ENCODE peak calls at places on chromosome 7, in ten cellular contexts. A is IMR-90, L is ovary, W is GM12878, G is prostate gland, X is Peyer's patch, O is tibial nerve, R is HCT116, H is K562, U is gastrocnemius medialis. K is an unnamed sample.
A peak's percentile ranks its signal among the peaks of the same experiment; 100 is the strongest.

GRCh38 chr7:76262683-76263402 is 39.6 kb upstream of the HSPB1 start:
- DNase-seq in W (no peak), R (peak; percentile 69), L (no peak), A (peak; percentile 60), X (peak; percentile 67), G (peak; percentile 51), O (no peak), H (peak; percentile 73), U (no peak), K (peak; percentile 77)

GRCh38 chr7:45001138-45001694 is 1.2 kb downstream of the CCM2 start:
- DNase-seq in O (no peak), U (no peak), R (no peak), L (no peak), X (peak; percentile 75), A (no peak), G (no peak), W (no peak), H (peak; percentile 69), K (no peak)

GRCh38 chr7:116561697-116562483 is 37.1 kb downstream of the CAV1 start:
- DNase-seq in O (no peak), X (no peak), W (no peak), H (no peak), L (no peak), G (no peak), A (peak; percentile 58), U (peak; percentile 17), R (no peak), K (no peak)

GRCh38 chr7:149669121-149669818 is 104.1 kb downstream of the ZNF467 start:
- DNase-seq in A (peak; percentile 19), G (no peak), L (no peak), H (no peak), R (peak; percentile 51), W (no peak), X (no peak), O (no peak), U (no peak), K (no peak)

GRCh38 chr7:41711283-41712064 is 8.6 kb upstream of the INHBA start:
- DNase-seq in L (no peak), R (no peak), H (peak; percentile 17), A (peak; percentile 37), G (no peak), U (no peak), X (peak; percentile 55), O (no peak), W (no peak), K (no peak)

GRCh38 chr7:93980744-93981479 is 23.2 kb downstream of the BET1 start:
- DNase-seq in W (no peak), L (no peak), H (no peak), R (no peak), G (no peak), X (no peak), O (no peak), U (no peak), A (peak; percentile 40), K (no peak)

GRCh38 chr7:16786257-16786656 is 18.5 kb downstream of the AGR2 start:
- DNase-seq in X (no peak), W (no peak), L (no peak), U (no peak), A (no peak), G (no peak), O (no peak), H (no peak), R (no peak), K (no peak)

GRCh38 chr7:137989127-137989526 is 12.8 kb downstream of the CREB3L2 start:
- DNase-seq in X (no peak), L (no peak), G (no peak), W (no peak), U (no peak), O (peak; percentile 60), R (no peak), H (no peak), A (no peak), K (peak; percentile 43)

GRCh38 chr7:117325836-117326235 is 3.0 kb upstream of the WNT2 start:
- DNase-seq in U (no peak), O (no peak), A (peak; percentile 28), W (no peak), R (no peak), L (no peak), G (no peak), X (no peak), H (no peak), K (no peak)

GRCh38 chr7:132240262-132240661 is 336.0 kb downstream of the PLXNA4 start:
- DNase-seq in U (no peak), R (no peak), W (no peak), X (no peak), G (no peak), A (no peak), L (no peak), O (no peak), H (no peak), K (no peak)

GRCh38 chr7:40704172-40704571 is 569.4 kb downstream of the SUGCT start:
- DNase-seq in R (no peak), G (no peak), A (no peak), X (no peak), W (no peak), H (no peak), O (no peak), U (no peak), L (no peak), K (no peak)

GRCh38 chr7:20340839-20341238 is 10.1 kb downstream of the ITGB8 start:
- DNase-seq in U (no peak), L (no peak), W (no peak), O (no peak), X (no peak), H (no peak), R (peak; percentile 82), G (peak; percentile 91), A (no peak), K (no peak)

GRCh38 chr7:1081931-1082401 is 5.9 kb upstream of the GPER1 start:
- DNase-seq in U (no peak), H (peak; percentile 22), A (peak; percentile 89), X (no peak), G (no peak), R (no peak), W (no peak), O (no peak), L (no peak), K (no peak)

GRCh38 chr7:91311844-91312243 is 47.6 kb downstream of the FZD1 start:
- DNase-seq in R (no peak), H (no peak), G (no peak), O (no peak), L (no peak), W (no peak), A (no peak), U (no peak), X (no peak), K (no peak)

GRCh38 chr7:81195033-81195432 is 276.2 kb upstream of the SEMA3C start:
- DNase-seq in L (no peak), R (no peak), H (no peak), W (no peak), U (no peak), A (peak; percentile 74), O (no peak), G (no peak), X (no peak), K (no peak)

GRCh38 chr7:129649128-129649690 is 37.7 kb downstream of the NRF1 start:
- DNase-seq in H (no peak), W (no peak), L (no peak), A (no peak), G (no peak), U (no peak), O (no peak), R (no peak), X (no peak), K (no peak)

DNA sequence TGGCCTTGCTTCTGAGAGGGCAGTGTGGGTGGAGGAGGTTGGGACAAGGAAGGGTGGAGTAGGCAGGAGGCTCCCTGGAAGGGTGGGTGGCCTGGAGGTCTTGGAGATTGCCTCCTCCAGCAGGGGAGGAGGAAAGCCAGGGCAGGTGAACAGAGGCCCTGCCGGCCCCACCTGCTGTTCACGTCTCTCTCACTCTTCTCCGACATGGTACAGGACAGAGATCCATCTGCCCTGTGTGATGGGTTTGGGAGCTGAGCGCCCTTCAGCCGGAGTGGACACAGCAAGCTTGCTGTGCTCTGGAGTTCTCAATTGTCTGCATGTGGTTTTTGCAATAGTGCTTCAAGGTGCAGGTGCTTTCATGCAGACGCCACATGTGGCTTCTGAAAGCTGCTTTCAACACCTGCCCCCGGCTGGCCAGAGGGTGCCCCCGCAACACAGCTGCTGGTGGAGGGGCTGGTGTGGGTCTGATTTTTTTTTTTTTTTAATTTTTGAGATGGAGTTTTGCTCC is 82.8 kb upstream of the GNA12 start:
- DNase-seq in W (no peak), A (no peak), G (no peak), L (no peak), R (no peak), H (no peak), X (peak; percentile 44), U (no peak), O (no peak), K (no peak)
- H3K27me3 ChIP-seq in W (no peaks in the 10 kb centered on the region), A (peaks cover 27% of the 10 kb centered on the region), G (no peaks in the 10 kb centered on the region), L (no peaks in the 10 kb centered on the region), R (peaks cover 1% of the 10 kb centered on the region), H (no peaks in the 10 kb centered on the region), X (no peaks in the 10 kb centered on the region), U (peaks cover 32% of the 10 kb centered on the region), O (no peaks in the 10 kb centered on the region), K (peaks cover 7% of the 10 kb centered on the region)

DNA sequence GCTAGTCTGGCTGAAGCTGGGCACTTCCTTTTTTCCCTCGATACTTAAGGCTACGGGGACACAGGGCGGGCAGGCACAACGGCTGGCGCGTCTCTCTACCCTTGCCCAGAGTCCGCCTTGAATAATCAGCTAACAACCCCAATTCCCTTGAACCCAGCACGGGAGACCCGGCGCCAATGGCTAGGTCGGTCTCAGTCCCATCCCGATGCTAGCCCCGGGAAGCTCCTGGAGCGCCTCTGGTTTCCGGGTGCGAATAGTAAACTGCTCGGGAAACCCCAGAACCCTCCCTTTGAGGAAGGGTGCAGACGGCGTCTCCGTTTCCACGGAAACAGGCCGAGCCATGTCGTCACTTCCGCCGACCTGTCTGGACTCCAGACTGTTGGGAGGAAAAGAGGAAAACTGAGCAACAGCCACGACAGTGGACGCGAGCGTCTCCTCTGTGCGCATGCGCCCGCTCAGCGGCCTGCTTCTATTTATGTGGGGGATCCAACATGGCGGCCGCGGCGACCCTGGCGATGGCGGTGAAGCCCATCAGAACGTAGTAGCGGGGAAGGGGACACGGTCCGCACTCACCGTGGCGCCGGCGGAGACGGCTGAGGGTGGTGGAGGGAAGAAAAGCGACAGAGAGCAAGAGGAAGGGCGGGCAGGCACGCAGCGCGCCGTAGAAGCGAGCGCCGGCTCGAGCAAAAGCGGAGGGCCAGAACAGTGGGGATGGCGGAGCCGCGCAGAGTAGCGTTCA is at the start of gene UBN2:
- DNase-seq in X (peak; percentile 98), O (peak; percentile 88), U (peak; percentile 91), W (peak; percentile 96), G (peak; percentile 94), H (peak; percentile 99), L (peak; percentile 97), A (peak; percentile 97), R (peak; percentile 91), K (peak; percentile 97)
- TF ChIP-seq POLR2A in X (no peak), O (peak; percentile 38), U (peak; percentile 79), W (peak; percentile 90), G (peak; percentile 90), H (peak; percentile 98), L (peak; percentile 39), A (peak; percentile 75), R (peak; percentile 62), K (peak; percentile 5)

GRCh38 chr7:100632951-100633717 is 8.2 kb downstream of the TFR2 start:
- DNase-seq in A (peak; percentile 29), G (no peak), X (peak; percentile 83), W (no peak), R (no peak), H (peak; percentile 41), L (peak; percentile 49), O (no peak), U (no peak), K (peak; percentile 57)
- H3K27ac ChIP-seq in A (no peak overlapping the region), G (no peak overlapping the region), X (peak overlapping the region; percentile 72), W (peak overlapping the region; percentile 24), R (peak overlapping the region; percentile 67), H (no peak overlapping the region), L (no peak overlapping the region), O (no peak overlapping the region), U (no peak overlapping the region), K (no peak overlapping the region)

GRCh38 chr7:155796381-155797261 is 15.6 kb downstream of the SHH start:
- DNase-seq in G (peak; percentile 60), A (no peak), O (peak; percentile 25), R (no peak), U (peak; percentile 20), W (no peak), H (peak; percentile 91), L (peak; percentile 63), X (peak; percentile 82), K (peak; percentile 46)
- H3K27me3 ChIP-seq in G (no peaks in the 10 kb centered on the region), A (peaks cover 36% of the 10 kb centered on the region), O (no peaks in the 10 kb centered on the region), R (no peaks in the 10 kb centered on the region), U (peaks cover 27% of the 10 kb centered on the region), W (no peaks in the 10 kb centered on the region), H (peaks cover 38% of the 10 kb centered on the region), L (no peaks in the 10 kb centered on the region), X (no peaks in the 10 kb centered on the region), K (peaks cover 15% of the 10 kb centered on the region)

K was measured in adrenal gland.